ENCODE peak calls at places on chromosome 14, in eight cellular contexts. M is epithelial cell of proximal tubule; Z is T-helper 2 cell; C is NCI-H748 treated with DMSO at 0.1 percent for 48 hours; L is adipocyte; A is NT2/D1; B is activated CD4-positive, alpha-beta T cell treated with anti-CD3 and anti-CD28 coated beads, Interleukin-2, amount 10 ng/mL, durations not matched to agents 7 days and 5 days; T is H4. F is an unnamed sample.

GRCh38 chr14:78764240-78764639 is 594.1 kb downstream of the NRXN3 start:
- DNase-seq in M (peak; percentile 78), Z (no peak), C (no peak), L (peak; percentile 60), A (peak; percentile 32), B (no peak), T (peak; percentile 13), F (peak; percentile 26)

GRCh38 chr14:39175445-39176262 is 600 bp downstream of the PNN start:
- DNase-seq in M (no peak), Z (no peak), C (no peak), L (peak; percentile 59), A (no peak), B (no peak), T (peak; percentile 6), F (peak; percentile 60)

GRCh38 chr14:95250126-95250824 is 69.4 kb downstream of the CLMN start:
- DNase-seq in M (no peak), Z (no peak), C (no peak), L (no peak), A (no peak), B (no peak), T (no peak), F (no peak)

GRCh38 chr14:103230658-103231334 is 103.2 kb upstream of the EIF5 start:
- DNase-seq in M (no peak), Z (no peak), C (no peak), L (no peak), A (no peak), B (no peak), T (no peak), F (no peak)

GRCh38 chr14:81516941-81517797 is 16.5 kb downstream of the SEL1L start:
- DNase-seq in M (no peak), Z (no peak), C (no peak), L (peak; percentile 71), A (peak; percentile 32), B (no peak), T (no peak), F (peak; percentile 2)

GRCh38 chr14:89973234-89973823 is 17.6 kb downstream of the TDP1 start:
- DNase-seq in M (peak; percentile 9), Z (peak; percentile 30), C (peak; percentile 53), L (peak; percentile 84), A (peak; percentile 42), B (peak; percentile 65), T (peak; percentile 53), F (peak; percentile 70)

GRCh38 chr14:76977793-76978730 is 50.4 kb downstream of the IRF2BPL start:
- DNase-seq in M (no peak), Z (peak; percentile 81), C (no peak), L (peak; percentile 26), A (no peak), B (peak; percentile 70), T (peak; percentile 61), F (peak; percentile 57)

GRCh38 chr14:51085007-51085406 is 9.9 kb downstream of the TRIM9 start:
- DNase-seq in M (no peak), Z (no peak), C (no peak), L (no peak), A (no peak), B (no peak), T (no peak), F (no peak)